ENCODE peak calls at places on chromosomes 5 and 9, in seven cellular contexts. One of them, this sample, is unnamed.

GRCh38 chr5:59287361-59287760 is 606.2 kb downstream of the PDE4D start:
- DNase-seq in fibroblast of lung: no peak
- DNase-seq in uterus: no peak
- DNase-seq in CD4-positive, CD25-positive, alpha-beta regulatory T cell: no peak
- DNase-seq in heart left ventricle: no peak
- DNase-seq in colonic mucosa: peak; percentile 56
- DNase-seq in ovary: no peak
- DNase-seq in this sample: no peak

GRCh38 chr5:105905392-105905791 is 1765.3 kb downstream of the EFNA5 start:
- DNase-seq in fibroblast of lung: peak; percentile 53
- DNase-seq in uterus: no peak
- DNase-seq in CD4-positive, CD25-positive, alpha-beta regulatory T cell: no peak
- DNase-seq in heart left ventricle: no peak
- DNase-seq in colonic mucosa: no peak
- DNase-seq in ovary: no peak
- DNase-seq in this sample: no peak

GRCh38 chr9:35789541-35789940 is 1.9 kb upstream of the NPR2 start:
- DNase-seq in fibroblast of lung: no peak
- DNase-seq in uterus: no peak
- DNase-seq in CD4-positive, CD25-positive, alpha-beta regulatory T cell: no peak
- DNase-seq in heart left ventricle: no peak
- DNase-seq in colonic mucosa: no peak
- DNase-seq in ovary: no peak
- DNase-seq in this sample: no peak

GRCh38 chr9:98045234-98046160 is 11.0 kb upstream of the NANS start:
- DNase-seq in fibroblast of lung: no peak
- DNase-seq in uterus: no peak
- DNase-seq in CD4-positive, CD25-positive, alpha-beta regulatory T cell: peak; percentile 84
- DNase-seq in heart left ventricle: no peak
- DNase-seq in colonic mucosa: no peak
- DNase-seq in ovary: no peak
- DNase-seq in this sample: no peak

GRCh38 chr5:61679562-61679961 is 347.5 kb downstream of the ZSWIM6 start:
- DNase-seq in fibroblast of lung: no peak
- DNase-seq in uterus: no peak
- DNase-seq in CD4-positive, CD25-positive, alpha-beta regulatory T cell: no peak
- DNase-seq in heart left ventricle: no peak
- DNase-seq in colonic mucosa: no peak
- DNase-seq in ovary: no peak
- DNase-seq in this sample: no peak

GRCh38 chr9:120212153-120212852 is 367.7 kb downstream of the CDK5RAP2 start:
- DNase-seq in fibroblast of lung: no peak
- DNase-seq in uterus: no peak
- DNase-seq in CD4-positive, CD25-positive, alpha-beta regulatory T cell: no peak
- DNase-seq in heart left ventricle: no peak
- DNase-seq in colonic mucosa: no peak
- DNase-seq in ovary: no peak
- DNase-seq in this sample: no peak

GRCh38 chr5:24644757-24645156 is at the start of gene CDH10:
- DNase-seq in fibroblast of lung: peak; percentile 2
- DNase-seq in uterus: no peak
- DNase-seq in CD4-positive, CD25-positive, alpha-beta regulatory T cell: no peak
- DNase-seq in heart left ventricle: no peak
- DNase-seq in colonic mucosa: no peak
- DNase-seq in ovary: no peak
- DNase-seq in this sample: no peak

GRCh38 chr9:123478967-123479602 is 123.1 kb downstream of the CRB2 start:
- DNase-seq in fibroblast of lung: no peak
- DNase-seq in uterus: no peak
- DNase-seq in CD4-positive, CD25-positive, alpha-beta regulatory T cell: no peak
- DNase-seq in heart left ventricle: peak; percentile 29
- DNase-seq in colonic mucosa: peak; percentile 47
- DNase-seq in ovary: no peak
- DNase-seq in this sample: no peak

GRCh38 chr9:38414040-38414723 is 10.1 kb downstream of the IGFBPL1 start:
- DNase-seq in fibroblast of lung: no peak
- DNase-seq in uterus: no peak
- DNase-seq in CD4-positive, CD25-positive, alpha-beta regulatory T cell: no peak
- DNase-seq in heart left ventricle: no peak
- DNase-seq in colonic mucosa: no peak
- DNase-seq in ovary: no peak
- DNase-seq in this sample: no peak

GRCh38 chr9:137383453-137384115 is 39.4 kb downstream of the EXD3 start:
- DNase-seq in fibroblast of lung: no peak
- DNase-seq in uterus: no peak
- DNase-seq in CD4-positive, CD25-positive, alpha-beta regulatory T cell: no peak
- DNase-seq in heart left ventricle: peak; percentile 25
- DNase-seq in colonic mucosa: no peak
- DNase-seq in ovary: peak; percentile 13
- DNase-seq in this sample: no peak

GRCh38 chr5:126576974-126577373 is 18.0 kb downstream of the ALDH7A1 start:
- DNase-seq in fibroblast of lung: no peak
- DNase-seq in uterus: no peak
- DNase-seq in CD4-positive, CD25-positive, alpha-beta regulatory T cell: no peak
- DNase-seq in heart left ventricle: no peak
- DNase-seq in colonic mucosa: no peak
- DNase-seq in ovary: no peak
- DNase-seq in this sample: peak; percentile 5

GRCh38 chr5:102866315-102866693 is 111.2 kb downstream of the PAM start:
- DNase-seq in fibroblast of lung: peak; percentile 51
- DNase-seq in uterus: no peak
- DNase-seq in CD4-positive, CD25-positive, alpha-beta regulatory T cell: no peak
- DNase-seq in heart left ventricle: no peak
- DNase-seq in colonic mucosa: no peak
- DNase-seq in ovary: no peak
- DNase-seq in this sample: no peak
- H3K4me3 ChIP-seq in fibroblast of lung: peak overlapping the region; percentile 54
- H3K4me3 ChIP-seq in uterus: peak overlapping the region; percentile 66
- H3K4me3 ChIP-seq in CD4-positive, CD25-positive, alpha-beta regulatory T cell: no peak overlapping the region
- H3K4me3 ChIP-seq in heart left ventricle: peak overlapping the region; percentile 82
- H3K4me3 ChIP-seq in colonic mucosa: peak overlapping the region; percentile 55
- H3K4me3 ChIP-seq in ovary: peak overlapping the region; percentile 62
- H3K4me3 ChIP-seq in this sample: peak overlapping the region; percentile 69

GRCh38 chr9:87503970-87504369 is 6.3 kb downstream of the DAPK1 start:
- DNase-seq in fibroblast of lung: no peak
- DNase-seq in uterus: no peak
- DNase-seq in CD4-positive, CD25-positive, alpha-beta regulatory T cell: no peak
- DNase-seq in heart left ventricle: no peak
- DNase-seq in colonic mucosa: no peak
- DNase-seq in ovary: no peak
- DNase-seq in this sample: no peak
- H3K4me1 ChIP-seq in fibroblast of lung: no peaks in the 10 kb centered on the region
- H3K4me1 ChIP-seq in uterus: no peaks in the 10 kb centered on the region
- H3K4me1 ChIP-seq in CD4-positive, CD25-positive, alpha-beta regulatory T cell: no peaks in the 10 kb centered on the region
- H3K4me1 ChIP-seq in heart left ventricle: no peaks in the 10 kb centered on the region
- H3K4me1 ChIP-seq in colonic mucosa: no peaks in the 10 kb centered on the region
- H3K4me1 ChIP-seq in ovary: peaks cover 25% of the 10 kb centered on the region
- H3K4me1 ChIP-seq in this sample: peaks cover 54% of the 10 kb centered on the region

DNA sequence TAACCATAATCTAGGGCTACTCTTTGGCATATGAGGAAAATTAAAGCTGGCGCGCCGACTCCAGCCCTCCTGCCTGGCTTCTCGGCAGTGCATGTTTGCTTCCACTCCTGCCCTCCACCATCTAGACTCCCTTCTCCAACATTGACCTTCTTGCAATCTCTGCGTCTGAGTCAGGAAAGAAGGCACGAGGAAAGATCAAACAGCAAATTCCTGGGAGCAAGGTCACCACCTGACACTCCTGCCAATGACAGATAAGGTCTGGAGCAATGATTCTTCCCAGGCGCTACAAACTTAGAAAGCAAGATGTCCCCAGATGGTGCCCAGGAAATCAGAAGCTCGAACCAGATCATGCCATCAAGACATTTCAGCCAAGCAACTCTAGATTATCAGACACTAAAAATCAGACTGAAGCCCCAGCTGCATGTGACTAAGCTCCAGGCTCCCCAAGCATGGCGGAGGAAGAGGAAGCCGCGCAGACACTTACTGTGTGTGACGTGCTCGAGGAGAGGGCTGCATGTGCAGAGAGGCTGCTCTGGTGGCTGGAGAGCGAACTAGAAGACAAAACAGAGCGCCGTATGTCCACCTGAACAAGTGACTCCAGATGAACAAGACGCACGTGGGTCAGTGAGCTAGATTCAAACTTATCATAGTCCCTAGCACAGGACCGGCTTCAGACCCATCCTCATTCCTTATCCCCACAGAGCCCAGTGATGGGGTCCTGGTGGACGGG is 115.3 kb downstream of the UBE2R2 start:
- DNase-seq in fibroblast of lung: no peak
- DNase-seq in uterus: no peak
- DNase-seq in CD4-positive, CD25-positive, alpha-beta regulatory T cell: no peak
- DNase-seq in heart left ventricle: no peak
- DNase-seq in colonic mucosa: no peak
- DNase-seq in ovary: no peak
- DNase-seq in this sample: no peak
- H3K36me3 ChIP-seq in fibroblast of lung: peaks cover 26% of the 10 kb centered on the region
- H3K36me3 ChIP-seq in uterus: no peaks in the 10 kb centered on the region
- H3K36me3 ChIP-seq in CD4-positive, CD25-positive, alpha-beta regulatory T cell: peaks cover 73% of the 10 kb centered on the region
- H3K36me3 ChIP-seq in heart left ventricle: no peaks in the 10 kb centered on the region
- H3K36me3 ChIP-seq in colonic mucosa: peaks cover 9% of the 10 kb centered on the region
- H3K36me3 ChIP-seq in ovary: no peaks in the 10 kb centered on the region
- H3K36me3 ChIP-seq in this sample: peaks cover 35% of the 10 kb centered on the region

GRCh38 chr9:128884164-128884563 is 2.2 kb downstream of the LRRC8A start:
- DNase-seq in fibroblast of lung: no peak
- DNase-seq in uterus: no peak
- DNase-seq in CD4-positive, CD25-positive, alpha-beta regulatory T cell: no peak
- DNase-seq in heart left ventricle: no peak
- DNase-seq in colonic mucosa: no peak
- DNase-seq in ovary: no peak
- DNase-seq in this sample: no peak
- H3K4me3 ChIP-seq in fibroblast of lung: no peak overlapping the region
- H3K4me3 ChIP-seq in uterus: no peak overlapping the region
- H3K4me3 ChIP-seq in CD4-positive, CD25-positive, alpha-beta regulatory T cell: peak overlapping the region; percentile 61
- H3K4me3 ChIP-seq in heart left ventricle: peak overlapping the region; percentile 99
- H3K4me3 ChIP-seq in colonic mucosa: no peak overlapping the region
- H3K4me3 ChIP-seq in ovary: no peak overlapping the region
- H3K4me3 ChIP-seq in this sample: no peak overlapping the region

GRCh38 chr9:20601292-20601691 is 21.0 kb downstream of the MLLT3 start:
- DNase-seq in fibroblast of lung: no peak
- DNase-seq in uterus: no peak
- DNase-seq in CD4-positive, CD25-positive, alpha-beta regulatory T cell: no peak
- DNase-seq in heart left ventricle: no peak
- DNase-seq in colonic mucosa: no peak
- DNase-seq in ovary: no peak
- DNase-seq in this sample: no peak
- H3K4me1 ChIP-seq in fibroblast of lung: peaks cover 8% of the 10 kb centered on the region
- H3K4me1 ChIP-seq in uterus: peaks cover 3% of the 10 kb centered on the region
- H3K4me1 ChIP-seq in CD4-positive, CD25-positive, alpha-beta regulatory T cell: peaks cover 20% of the 10 kb centered on the region
- H3K4me1 ChIP-seq in heart left ventricle: peaks cover 35% of the 10 kb centered on the region
- H3K4me1 ChIP-seq in colonic mucosa: no peaks in the 10 kb centered on the region
- H3K4me1 ChIP-seq in ovary: no peaks in the 10 kb centered on the region
- H3K4me1 ChIP-seq in this sample: peaks cover 63% of the 10 kb centered on the region

GRCh38 chr5:150400020-150400326 is 12.7 kb downstream of the CD74 start:
- DNase-seq in fibroblast of lung: no peak
- DNase-seq in uterus: no peak
- DNase-seq in CD4-positive, CD25-positive, alpha-beta regulatory T cell: no peak
- DNase-seq in heart left ventricle: no peak
- DNase-seq in colonic mucosa: no peak
- DNase-seq in ovary: no peak
- DNase-seq in this sample: no peak

GRCh38 chr5:150400327-150401075 is 12.2 kb downstream of the CD74 start:
- DNase-seq in fibroblast of lung: no peak
- DNase-seq in uterus: no peak
- DNase-seq in CD4-positive, CD25-positive, alpha-beta regulatory T cell: no peak
- DNase-seq in heart left ventricle: no peak
- DNase-seq in colonic mucosa: no peak
- DNase-seq in ovary: no peak
- DNase-seq in this sample: no peak

GRCh38 chr5:150401376-150402201 is 11.1 kb downstream of the CD74 start:
- DNase-seq in fibroblast of lung: no peak
- DNase-seq in uterus: no peak
- DNase-seq in CD4-positive, CD25-positive, alpha-beta regulatory T cell: no peak
- DNase-seq in heart left ventricle: no peak
- DNase-seq in colonic mucosa: no peak
- DNase-seq in ovary: no peak
- DNase-seq in this sample: no peak

GRCh38 chr5:150402226-150402773 is 10.4 kb downstream of the CD74 start:
- DNase-seq in fibroblast of lung: no peak
- DNase-seq in uterus: no peak
- DNase-seq in CD4-positive, CD25-positive, alpha-beta regulatory T cell: no peak
- DNase-seq in heart left ventricle: no peak
- DNase-seq in colonic mucosa: no peak
- DNase-seq in ovary: no peak
- DNase-seq in this sample: no peak

GRCh38 chr5:150401076-150401375 is 11.7 kb downstream of the CD74 start:
- DNase-seq in fibroblast of lung: no peak
- DNase-seq in uterus: no peak
- DNase-seq in CD4-positive, CD25-positive, alpha-beta regulatory T cell: no peak
- DNase-seq in heart left ventricle: no peak
- DNase-seq in colonic mucosa: no peak
- DNase-seq in ovary: no peak
- DNase-seq in this sample: no peak
- H3K36me3 ChIP-seq in fibroblast of lung: peaks cover 9% of the 10 kb centered on the region
- H3K36me3 ChIP-seq in uterus: no peaks in the 10 kb centered on the region
- H3K36me3 ChIP-seq in CD4-positive, CD25-positive, alpha-beta regulatory T cell: peaks cover 92% of the 10 kb centered on the region
- H3K36me3 ChIP-seq in heart left ventricle: no peaks in the 10 kb centered on the region
- H3K36me3 ChIP-seq in colonic mucosa: peaks cover 8% of the 10 kb centered on the region
- H3K36me3 ChIP-seq in ovary: no peaks in the 10 kb centered on the region
- H3K36me3 ChIP-seq in this sample: peaks cover 66% of the 10 kb centered on the region

DNA sequence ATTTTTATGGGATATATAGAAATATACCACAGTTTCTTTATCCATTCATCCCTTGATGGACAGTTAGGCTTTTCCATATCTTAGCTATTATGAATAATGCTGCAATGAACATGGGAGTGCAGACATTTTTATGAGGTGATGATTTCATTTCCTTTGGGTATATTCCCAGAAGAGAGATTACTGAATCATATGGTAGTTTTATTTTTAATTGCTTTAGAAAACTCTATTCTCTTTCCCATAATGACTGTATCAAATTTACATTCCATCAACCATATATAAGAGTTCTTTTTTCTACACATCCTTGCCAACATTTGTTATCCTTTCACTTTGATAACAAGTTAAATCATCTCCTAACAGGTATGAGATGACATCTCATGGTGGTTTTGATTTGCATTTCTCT is 821.6 kb downstream of the TLE1 start:
- DNase-seq in fibroblast of lung: peak; percentile 23
- DNase-seq in uterus: no peak
- DNase-seq in CD4-positive, CD25-positive, alpha-beta regulatory T cell: no peak
- DNase-seq in heart left ventricle: no peak
- DNase-seq in colonic mucosa: no peak
- DNase-seq in ovary: no peak
- DNase-seq in this sample: no peak
- H3K4me3 ChIP-seq in fibroblast of lung: no peak overlapping the region
- H3K4me3 ChIP-seq in uterus: no peak overlapping the region
- H3K4me3 ChIP-seq in CD4-positive, CD25-positive, alpha-beta regulatory T cell: no peak overlapping the region
- H3K4me3 ChIP-seq in heart left ventricle: no peak overlapping the region
- H3K4me3 ChIP-seq in colonic mucosa: no peak overlapping the region
- H3K4me3 ChIP-seq in ovary: no peak overlapping the region
- H3K4me3 ChIP-seq in this sample: no peak overlapping the region